ENCODE peak calls at places on chromosome 11, in four cellular contexts. D, B, O and V are unnamed samples.

GRCh38 chr11:12235549-12235944 is 125.2 kb downstream of the MICAL2 start:
- DNase-seq in D (no peak), B (no peak), O (no peak), V (peak; percentile 33)

GRCh38 chr11:119175493-119176077 is 7.1 kb downstream of the NLRX1 start:
- DNase-seq in D (no peak), B (no peak), O (no peak), V (peak; percentile 50)

GRCh38 chr11:33622231-33622630 is 78.4 kb downstream of the C11orf91 start:
- DNase-seq in D (no peak), B (no peak), O (no peak), V (no peak)

GRCh38 chr11:66012946-66013761 is 1.3 kb downstream of the CST6 start:
- DNase-seq in D (no peak), B (no peak), O (peak; percentile 91), V (no peak)

GRCh38 chr11:2951235-2952110 is 22.3 kb upstream of the PHLDA2 start:
- DNase-seq in D (no peak), B (no peak), O (no peak), V (peak; percentile 93)

GRCh38 chr11:33128739-33129138 is 32.5 kb downstream of the CSTF3 start:
- DNase-seq in D (no peak), B (no peak), O (peak; percentile 47), V (no peak)

GRCh38 chr11:56513280-56513679 is 22.1 kb upstream of the OR5M8 start:
- DNase-seq in D (no peak), B (no peak), O (no peak), V (no peak)

GRCh38 chr11:65113839-65114238 is 2.2 kb downstream of the TM7SF2 start:
- DNase-seq in D (no peak), B (no peak), O (no peak), V (no peak)

GRCh38 chr11:64299847-64300648 is at the start of gene CATSPERZ:
- DNase-seq in D (no peak), B (peak; percentile 83), O (no peak), V (no peak)

GRCh38 chr11:101582242-101583052 is 1.4 kb downstream of the TRPC6 start:
- DNase-seq in D (no peak), B (peak; percentile 54), O (no peak), V (peak; percentile 11)

GRCh38 chr11:34052608-34053160 is 1.2 kb downstream of the CAPRIN1 start:
- DNase-seq in D (peak; percentile 15), B (peak; percentile 47), O (no peak), V (peak; percentile 38)

GRCh38 chr11:13338437-13339069 is 61.0 kb downstream of the BMAL1 start:
- DNase-seq in D (no peak), B (no peak), O (no peak), V (peak; percentile 70)

DNA sequence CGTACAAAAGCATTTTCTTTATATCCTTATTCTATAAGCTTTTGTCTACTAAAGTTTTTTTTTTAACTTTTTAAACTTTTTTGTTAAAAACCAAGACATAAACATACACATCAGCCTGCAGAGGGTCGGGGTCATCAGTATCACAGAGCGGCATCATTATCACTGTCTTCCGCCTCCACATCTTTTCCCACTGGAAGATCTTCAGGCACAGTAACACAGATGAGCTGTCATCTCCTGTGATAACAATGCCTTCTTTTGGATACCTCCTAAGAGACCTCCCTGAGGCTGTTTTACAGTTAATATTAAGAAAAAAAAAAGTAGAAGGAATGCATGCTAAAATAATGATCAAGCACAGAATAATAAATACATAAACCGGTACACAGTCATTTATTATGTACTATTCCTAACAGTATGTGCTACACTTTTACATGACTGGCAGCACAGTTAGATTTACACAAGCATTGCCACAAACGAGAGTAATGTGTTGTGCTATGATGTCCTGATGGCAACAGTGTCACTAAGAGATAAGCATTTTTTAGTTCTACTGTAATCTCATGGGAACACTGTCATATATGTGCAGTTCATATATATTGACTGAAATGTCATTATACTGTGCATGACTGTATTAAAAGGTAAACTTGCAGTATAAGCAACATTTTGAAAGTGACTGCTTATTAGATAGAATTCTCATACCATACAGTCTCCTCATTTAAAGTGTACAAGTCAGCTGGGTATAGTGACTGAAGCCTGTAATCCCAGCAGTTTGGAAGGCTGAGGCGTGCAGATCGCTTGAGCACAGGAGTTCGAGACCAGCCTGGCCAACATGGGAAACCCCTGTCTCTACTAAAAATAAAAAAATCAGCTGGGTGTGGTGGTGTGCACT is 58.6 kb downstream of the KDM2A start:
- DNase-seq in D (no peak), B (no peak), O (no peak), V (no peak)
- H3K36me3 ChIP-seq in D (peaks cover 32% of the 10 kb centered on the region), B (peaks cover 5% of the 10 kb centered on the region), O (no peaks in the 10 kb centered on the region), V (peaks cover 29% of the 10 kb centered on the region)

GRCh38 chr11:57638811-57639320 is 10.8 kb downstream of the YPEL4 start:
- DNase-seq in D (peak; percentile 32), B (no peak), O (no peak), V (no peak)

GRCh38 chr11:57637626-57638004 is 12.1 kb downstream of the YPEL4 start:
- DNase-seq in D (no peak), B (no peak), O (peak; percentile 47), V (peak; percentile 18)

GRCh38 chr11:57639321-57640067 is 10.2 kb downstream of the YPEL4 start:
- DNase-seq in D (peak; percentile 98), B (peak; percentile 97), O (no peak), V (peak; percentile 81)

GRCh38 chr11:57640068-57640800 is 9.5 kb downstream of the YPEL4 start:
- DNase-seq in D (no peak), B (no peak), O (no peak), V (peak; percentile 22)

DNA sequence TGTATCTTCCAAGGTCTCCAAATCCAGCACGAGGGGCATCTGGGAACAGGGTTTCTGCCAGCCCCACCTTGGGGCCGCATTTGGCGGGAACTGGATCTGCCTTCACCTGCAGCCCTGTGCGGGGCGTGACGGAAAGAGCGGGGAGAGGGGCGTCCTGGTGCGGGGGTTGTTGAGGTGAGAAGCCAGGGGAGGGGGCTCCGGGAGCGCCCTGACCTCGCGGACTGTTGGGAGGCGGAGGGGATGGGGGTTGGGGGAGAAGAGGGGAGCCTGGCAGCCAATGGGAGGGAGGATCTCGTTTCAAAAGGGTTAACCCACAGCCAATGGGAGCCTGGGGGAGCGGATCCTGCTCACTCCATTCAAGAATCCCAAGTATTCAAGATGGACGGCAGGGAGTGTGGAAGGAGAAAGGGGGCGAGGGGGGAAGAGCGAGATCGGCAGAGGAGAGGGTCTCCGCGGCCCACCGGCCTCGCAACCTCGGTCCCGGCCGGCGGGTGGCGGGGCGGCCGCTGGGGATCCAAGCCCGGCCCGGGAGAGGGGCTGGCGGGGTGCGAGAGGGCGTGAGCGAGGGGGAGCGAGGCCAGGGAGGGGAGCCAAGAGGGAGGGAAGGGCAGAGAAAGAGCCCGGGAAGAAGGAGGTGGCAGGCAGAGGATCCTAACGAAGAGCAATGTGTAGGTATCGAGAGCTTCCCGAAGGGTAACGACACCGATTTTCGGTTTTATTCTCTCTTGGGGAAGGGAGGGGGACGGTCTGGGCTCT is 11.5 kb downstream of the YPEL4 start:
- DNase-seq in D (peak; percentile 93), B (peak; percentile 86), O (no peak), V (peak; percentile 90)
- H2BK12ac ChIP-seq in D (no peak overlapping the region), B (peak overlapping the region; percentile 99), O (peak overlapping the region; percentile 83), V (peak overlapping the region; percentile 59)

DNA sequence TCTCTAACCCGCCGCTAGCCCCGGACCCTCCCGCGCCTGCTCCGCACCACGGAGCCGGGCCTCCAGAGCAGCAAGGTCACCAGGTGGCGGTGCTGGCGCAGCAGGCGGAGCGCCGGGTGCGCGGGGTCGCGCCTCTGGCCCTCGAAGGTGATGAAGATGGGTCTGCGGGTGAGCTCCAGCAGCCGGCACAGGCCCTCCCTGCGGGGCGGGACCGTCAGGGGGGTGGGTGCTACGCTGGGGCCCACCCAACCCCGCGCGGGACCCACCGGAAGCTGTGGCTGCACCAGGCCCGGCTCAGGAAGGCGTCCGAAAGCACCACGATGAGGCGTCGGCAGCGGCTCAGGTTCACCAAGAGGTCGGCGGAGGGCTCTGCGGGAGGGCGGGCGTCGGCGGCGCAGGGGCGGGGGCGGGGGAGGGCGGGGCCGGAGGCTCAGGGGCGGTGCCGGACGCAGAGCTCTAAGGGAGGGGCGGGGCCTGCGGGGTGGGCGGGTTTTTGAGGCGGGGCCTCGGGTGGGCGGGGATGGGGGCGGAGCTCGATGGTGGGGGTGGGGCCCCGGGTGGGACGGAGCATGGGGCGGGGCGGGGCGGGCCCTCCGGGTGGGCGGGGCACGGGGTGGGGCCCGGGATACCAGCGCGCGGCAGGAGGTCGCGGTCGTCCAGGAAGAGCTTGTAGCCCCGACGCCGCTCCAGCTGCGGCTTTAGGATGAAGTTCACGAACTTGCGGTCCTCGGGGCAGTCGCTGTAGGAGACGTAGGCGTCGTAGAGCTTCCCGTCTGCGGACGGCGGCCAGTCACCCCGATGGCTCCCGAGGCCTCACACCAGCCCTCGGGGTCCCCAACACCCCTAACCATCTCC is 7.8 kb downstream of the SIGIRR start:
- DNase-seq in D (peak; percentile 72), B (peak; percentile 88), O (peak; percentile 75), V (peak; percentile 72)
- H3K36me3 ChIP-seq in D (no peaks in the 10 kb centered on the region), B (no peaks in the 10 kb centered on the region), O (peaks cover 32% of the 10 kb centered on the region), V (peaks cover 31% of the 10 kb centered on the region)

DNA sequence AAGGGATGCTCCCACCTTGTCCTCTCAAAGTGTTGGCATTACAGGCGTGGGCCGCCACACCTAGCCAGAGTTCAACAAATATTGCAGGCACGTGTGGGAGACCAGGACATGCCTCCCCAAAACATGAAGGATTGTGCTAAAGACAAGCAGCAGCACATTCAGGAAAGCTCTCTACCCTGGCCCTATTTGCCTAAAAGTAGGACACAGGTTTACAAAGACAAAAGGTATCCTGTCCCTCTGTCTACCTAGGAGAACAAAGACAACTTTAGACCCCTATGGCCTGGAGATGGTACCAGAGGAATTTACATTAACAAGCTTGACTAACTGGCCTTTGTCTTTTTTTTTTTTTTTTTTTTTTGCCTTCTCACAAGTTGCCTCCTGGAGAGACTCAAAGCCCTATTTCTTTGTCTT is 904 bp upstream of the ACCS start:
- DNase-seq in D (no peak), B (no peak), O (no peak), V (peak; percentile 2)
- H2BK12ac ChIP-seq in D (no peak overlapping the region), B (no peak overlapping the region), O (no peak overlapping the region), V (no peak overlapping the region)

DNA sequence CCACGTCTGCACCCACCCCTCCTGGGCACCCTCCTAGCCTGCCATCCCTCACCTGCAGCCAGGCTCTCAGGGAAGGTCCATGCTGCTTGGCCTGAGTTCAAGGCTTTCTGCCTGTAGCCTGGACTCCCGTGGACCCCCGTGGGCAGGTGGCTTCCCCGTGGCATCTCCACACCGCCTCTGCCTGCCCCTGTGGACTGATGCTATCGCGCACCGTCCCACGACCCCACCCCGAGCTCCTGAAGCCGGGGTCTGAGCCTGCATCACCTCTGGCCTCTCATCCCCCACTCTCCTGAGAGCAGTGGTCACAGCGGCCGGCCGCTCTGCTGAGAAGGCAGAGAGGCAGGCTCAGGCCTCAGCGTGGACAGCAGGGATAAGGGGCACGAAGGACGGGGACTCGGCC is 4.5 kb downstream of the IFITM5 start:
- DNase-seq in D (no peak), B (no peak), O (no peak), V (no peak)
- H3K36me3 ChIP-seq in D (peaks cover 31% of the 10 kb centered on the region), B (peaks cover 13% of the 10 kb centered on the region), O (peaks cover 25% of the 10 kb centered on the region), V (peaks cover 59% of the 10 kb centered on the region)

DNA sequence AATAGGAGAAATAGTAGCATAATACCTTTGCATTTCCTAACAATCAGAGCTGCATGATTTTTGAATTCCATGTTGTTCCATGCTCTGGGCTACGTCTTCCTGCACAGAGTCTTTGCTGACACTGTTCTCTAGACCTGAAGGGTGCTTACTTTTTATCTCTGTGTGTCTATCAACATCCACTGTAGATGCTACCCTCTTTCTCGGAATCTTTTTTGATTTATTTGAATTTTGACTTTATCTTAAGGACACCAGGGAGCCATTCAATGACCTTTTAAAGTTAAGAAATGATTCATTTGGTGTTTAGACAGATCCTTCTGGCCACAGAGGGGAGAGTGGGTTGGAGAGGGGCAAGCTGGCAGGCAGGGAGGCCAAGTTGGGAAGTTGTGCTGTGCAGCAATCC is 90.1 kb downstream of the LDLRAD3 start:
- DNase-seq in D (no peak), B (no peak), O (no peak), V (no peak)
- H2BK12ac ChIP-seq in D (no peak overlapping the region), B (peak overlapping the region; percentile 40), O (peak overlapping the region; percentile 100), V (no peak overlapping the region)